ENCODE peak calls at places on chromosomes 4 and X, in eight cellular contexts. One of them, this sample, is unnamed.

GRCh38 chr4:161629694-161630441 is 533.9 kb downstream of the FSTL5 start:
- DNase-seq in astrocyte of the cerebellum: no peak
- DNase-seq in foreskin fibroblast: no peak
- DNase-seq in esophagus squamous epithelium: no peak
- DNase-seq in tibial nerve: no peak
- DNase-seq in SK-N-SH: no peak
- DNase-seq in ovary: no peak
- DNase-seq in breast epithelium: no peak
- DNase-seq in this sample: peak

GRCh38 chr4:55291227-55291629 is 54.8 kb upstream of the SRD5A3 start:
- DNase-seq in SK-N-SH: no peak
- DNase-seq in foreskin fibroblast: peak
- DNase-seq in ovary: no peak
- DNase-seq in astrocyte of the cerebellum: no peak
- DNase-seq in breast epithelium: no peak
- DNase-seq in esophagus squamous epithelium: no peak
- DNase-seq in tibial nerve: no peak
- DNase-seq in this sample: no peak

GRCh38 chr4:42871685-42872271 is 20.7 kb upstream of the GRXCR1 start:
- DNase-seq in SK-N-SH: no peak
- DNase-seq in ovary: no peak
- DNase-seq in foreskin fibroblast: no peak
- DNase-seq in tibial nerve: no peak
- DNase-seq in astrocyte of the cerebellum: no peak
- DNase-seq in esophagus squamous epithelium: no peak
- DNase-seq in breast epithelium: no peak
- DNase-seq in this sample: no peak

GRCh38 chr4:41318839-41319530 is 62.3 kb downstream of the UCHL1 start:
- DNase-seq in ovary: no peak
- DNase-seq in esophagus squamous epithelium: no peak
- DNase-seq in astrocyte of the cerebellum: no peak
- DNase-seq in foreskin fibroblast: no peak
- DNase-seq in SK-N-SH: no peak
- DNase-seq in tibial nerve: no peak
- DNase-seq in breast epithelium: peak
- DNase-seq in this sample: no peak

GRCh38 chrX:40877869-40878268 is 142.5 kb upstream of the MED14 start:
- DNase-seq in tibial nerve: no peak
- DNase-seq in ovary: no peak
- DNase-seq in breast epithelium: no peak
- DNase-seq in esophagus squamous epithelium: no peak
- DNase-seq in SK-N-SH: peak
- DNase-seq in foreskin fibroblast: no peak
- DNase-seq in astrocyte of the cerebellum: no peak
- DNase-seq in this sample: no peak

GRCh38 chrX:1649623-1650022 is 34.8 kb downstream of the ASMT start:
- DNase-seq in astrocyte of the cerebellum: no peak
- DNase-seq in breast epithelium: no peak
- DNase-seq in esophagus squamous epithelium: no peak
- DNase-seq in tibial nerve: no peak
- DNase-seq in SK-N-SH: no peak
- DNase-seq in ovary: no peak
- DNase-seq in foreskin fibroblast: no peak
- DNase-seq in this sample: no peak

GRCh38 chr4:104489731-104490095 is 5.0 kb downstream of the CXXC4 start:
- DNase-seq in ovary: no peak
- DNase-seq in astrocyte of the cerebellum: no peak
- DNase-seq in SK-N-SH: no peak
- DNase-seq in tibial nerve: no peak
- DNase-seq in foreskin fibroblast: no peak
- DNase-seq in esophagus squamous epithelium: no peak
- DNase-seq in breast epithelium: no peak
- DNase-seq in this sample: no peak

GRCh38 chrX:154399527-154400368 is 1.6 kb downstream of the RPL10 start:
- DNase-seq in ovary: no peak
- DNase-seq in esophagus squamous epithelium: no peak
- DNase-seq in astrocyte of the cerebellum: no peak
- DNase-seq in tibial nerve: no peak
- DNase-seq in foreskin fibroblast: no peak
- DNase-seq in breast epithelium: no peak
- DNase-seq in SK-N-SH: no peak
- DNase-seq in this sample: no peak

GRCh38 chr4:65007841-65008439 is 598.7 kb upstream of the TECRL start:
- DNase-seq in foreskin fibroblast: no peak
- DNase-seq in ovary: no peak
- DNase-seq in esophagus squamous epithelium: no peak
- DNase-seq in tibial nerve: no peak
- DNase-seq in SK-N-SH: peak
- DNase-seq in astrocyte of the cerebellum: peak
- DNase-seq in breast epithelium: no peak
- DNase-seq in this sample: peak

GRCh38 chrX:130321550-130321949 is 18.2 kb upstream of the SLC25A14 start:
- DNase-seq in foreskin fibroblast: no peak
- DNase-seq in astrocyte of the cerebellum: no peak
- DNase-seq in ovary: no peak
- DNase-seq in breast epithelium: no peak
- DNase-seq in SK-N-SH: no peak
- DNase-seq in esophagus squamous epithelium: no peak
- DNase-seq in tibial nerve: no peak
- DNase-seq in this sample: no peak

GRCh38 chrX:107935664-107936433 is 46.3 kb downstream of the TEX13B start:
- DNase-seq in esophagus squamous epithelium: no peak
- DNase-seq in ovary: no peak
- DNase-seq in SK-N-SH: no peak
- DNase-seq in astrocyte of the cerebellum: no peak
- DNase-seq in foreskin fibroblast: peak
- DNase-seq in breast epithelium: no peak
- DNase-seq in tibial nerve: no peak
- DNase-seq in this sample: peak

GRCh38 chr4:155392486-155393184 is 15.9 kb upstream of the MAP9 start:
- DNase-seq in SK-N-SH: no peak
- DNase-seq in breast epithelium: no peak
- DNase-seq in ovary: no peak
- DNase-seq in foreskin fibroblast: peak
- DNase-seq in esophagus squamous epithelium: no peak
- DNase-seq in astrocyte of the cerebellum: no peak
- DNase-seq in tibial nerve: no peak
- DNase-seq in this sample: no peak

GRCh38 chrX:39730671-39731389 is 366.9 kb downstream of the BCOR start:
- DNase-seq in astrocyte of the cerebellum: peak
- DNase-seq in tibial nerve: peak
- DNase-seq in SK-N-SH: peak
- DNase-seq in esophagus squamous epithelium: no peak
- DNase-seq in foreskin fibroblast: peak
- DNase-seq in breast epithelium: peak
- DNase-seq in ovary: peak
- DNase-seq in this sample: no peak

GRCh38 chr4:6269651-6270511 is at the start of gene WFS1:
- DNase-seq in breast epithelium: peak
- DNase-seq in esophagus squamous epithelium: peak
- DNase-seq in ovary: peak
- DNase-seq in astrocyte of the cerebellum: peak
- DNase-seq in tibial nerve: peak
- DNase-seq in foreskin fibroblast: peak
- DNase-seq in SK-N-SH: peak
- DNase-seq in this sample: peak

GRCh38 chr4:40003986-40004385 is 26.3 kb upstream of the PDS5A start:
- DNase-seq in esophagus squamous epithelium: no peak
- DNase-seq in breast epithelium: no peak
- DNase-seq in SK-N-SH: no peak
- DNase-seq in ovary: no peak
- DNase-seq in tibial nerve: no peak
- DNase-seq in astrocyte of the cerebellum: no peak
- DNase-seq in foreskin fibroblast: peak
- DNase-seq in this sample: no peak

DNA sequence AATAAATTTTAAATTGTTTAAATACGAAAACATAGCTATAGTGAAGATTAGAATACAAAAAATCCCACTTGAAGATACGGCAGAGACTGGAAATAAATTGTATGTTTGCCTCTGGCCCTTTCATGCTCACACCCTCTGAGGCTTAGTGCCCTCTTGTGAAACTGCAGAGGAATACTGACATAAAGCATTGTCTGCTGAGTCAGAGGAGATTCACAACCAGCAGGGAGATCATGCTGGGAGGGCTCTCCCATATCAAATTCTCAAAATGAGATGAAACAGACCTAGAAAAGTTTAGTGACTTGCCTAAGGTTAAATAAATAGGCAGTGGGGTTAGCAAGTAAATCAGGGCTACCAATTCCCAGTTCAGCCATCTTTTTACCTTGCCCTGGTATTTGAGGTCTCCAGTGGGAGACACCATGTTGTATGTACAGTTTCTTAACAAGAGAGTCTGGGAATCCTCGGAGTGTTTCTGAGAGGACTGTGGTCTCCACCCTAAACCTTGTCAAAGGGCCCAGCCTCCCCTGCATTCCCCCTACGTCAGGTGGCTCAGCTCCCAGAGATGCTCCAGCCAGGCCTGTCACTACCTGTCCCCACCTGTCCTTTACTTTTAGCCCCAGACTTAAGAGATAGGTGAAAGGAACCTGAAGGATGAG is 581.4 kb upstream of the DIPK2B start:
- DNase-seq in breast epithelium: no peak
- DNase-seq in astrocyte of the cerebellum: no peak
- DNase-seq in esophagus squamous epithelium: no peak
- DNase-seq in tibial nerve: no peak
- DNase-seq in foreskin fibroblast: peak
- DNase-seq in SK-N-SH: no peak
- DNase-seq in ovary: no peak
- DNase-seq in this sample: no peak
- TF ChIP-seq CTCF in breast epithelium: no peak
- TF ChIP-seq CTCF in astrocyte of the cerebellum: peak
- TF ChIP-seq CTCF in esophagus squamous epithelium: peak
- TF ChIP-seq CTCF in tibial nerve: no peak
- TF ChIP-seq CTCF in foreskin fibroblast: peak
- TF ChIP-seq CTCF in SK-N-SH: peak
- TF ChIP-seq CTCF in ovary: no peak
- TF ChIP-seq CTCF in this sample: peak

GRCh38 chrX:2703991-2704369 is 12.9 kb downstream of the CD99 start:
- DNase-seq in ovary: no peak
- DNase-seq in foreskin fibroblast: no peak
- DNase-seq in breast epithelium: no peak
- DNase-seq in astrocyte of the cerebellum: no peak
- DNase-seq in SK-N-SH: no peak
- DNase-seq in esophagus squamous epithelium: no peak
- DNase-seq in tibial nerve: no peak
- DNase-seq in this sample: no peak

GRCh38 chrX:2708016-2708415 is 16.9 kb downstream of the CD99 start:
- DNase-seq in foreskin fibroblast: no peak
- DNase-seq in SK-N-SH: no peak
- DNase-seq in breast epithelium: no peak
- DNase-seq in esophagus squamous epithelium: no peak
- DNase-seq in astrocyte of the cerebellum: no peak
- DNase-seq in ovary: no peak
- DNase-seq in tibial nerve: no peak
- DNase-seq in this sample: no peak

GRCh38 chrX:2705461-2705860 is 14.4 kb downstream of the CD99 start:
- DNase-seq in ovary: no peak
- DNase-seq in esophagus squamous epithelium: no peak
- DNase-seq in foreskin fibroblast: no peak
- DNase-seq in SK-N-SH: no peak
- DNase-seq in breast epithelium: no peak
- DNase-seq in tibial nerve: no peak
- DNase-seq in astrocyte of the cerebellum: no peak
- DNase-seq in this sample: no peak

GRCh38 chrX:2707334-2707760 is 16.3 kb downstream of the CD99 start:
- DNase-seq in astrocyte of the cerebellum: no peak
- DNase-seq in esophagus squamous epithelium: no peak
- DNase-seq in breast epithelium: peak
- DNase-seq in tibial nerve: peak
- DNase-seq in SK-N-SH: peak
- DNase-seq in ovary: no peak
- DNase-seq in foreskin fibroblast: peak
- DNase-seq in this sample: peak

DNA sequence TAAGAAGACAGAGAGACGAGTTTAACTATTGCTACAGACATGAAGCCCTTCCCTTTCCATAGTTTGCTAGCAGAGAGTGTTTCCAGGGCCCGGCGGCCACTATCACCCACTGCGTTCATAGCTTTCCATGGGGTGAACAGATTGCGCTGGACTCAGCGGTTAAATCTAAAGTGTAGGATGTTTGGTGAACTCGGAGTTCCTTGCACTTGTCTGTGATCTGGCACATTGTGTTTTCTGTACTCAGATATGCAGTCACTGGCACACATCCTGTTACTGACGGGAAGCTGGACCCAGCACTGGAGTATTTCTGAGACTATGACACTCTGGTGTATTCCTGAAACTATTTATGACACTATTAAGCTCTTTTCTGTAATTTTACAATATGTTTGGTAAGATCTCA is 13.9 kb downstream of the CD99 start:
- DNase-seq in esophagus squamous epithelium: no peak
- DNase-seq in foreskin fibroblast: peak
- DNase-seq in tibial nerve: no peak
- DNase-seq in astrocyte of the cerebellum: no peak
- DNase-seq in SK-N-SH: no peak
- DNase-seq in breast epithelium: no peak
- DNase-seq in ovary: peak
- DNase-seq in this sample: no peak
- H3K4me3 ChIP-seq in esophagus squamous epithelium: no peak
- H3K4me3 ChIP-seq in foreskin fibroblast: no peak
- H3K4me3 ChIP-seq in tibial nerve: no peak
- H3K4me3 ChIP-seq in astrocyte of the cerebellum: no peak
- H3K4me3 ChIP-seq in SK-N-SH: no peak
- H3K4me3 ChIP-seq in breast epithelium: no peak
- H3K4me3 ChIP-seq in ovary: no peak
- H3K4me3 ChIP-seq in this sample: no peak

DNA sequence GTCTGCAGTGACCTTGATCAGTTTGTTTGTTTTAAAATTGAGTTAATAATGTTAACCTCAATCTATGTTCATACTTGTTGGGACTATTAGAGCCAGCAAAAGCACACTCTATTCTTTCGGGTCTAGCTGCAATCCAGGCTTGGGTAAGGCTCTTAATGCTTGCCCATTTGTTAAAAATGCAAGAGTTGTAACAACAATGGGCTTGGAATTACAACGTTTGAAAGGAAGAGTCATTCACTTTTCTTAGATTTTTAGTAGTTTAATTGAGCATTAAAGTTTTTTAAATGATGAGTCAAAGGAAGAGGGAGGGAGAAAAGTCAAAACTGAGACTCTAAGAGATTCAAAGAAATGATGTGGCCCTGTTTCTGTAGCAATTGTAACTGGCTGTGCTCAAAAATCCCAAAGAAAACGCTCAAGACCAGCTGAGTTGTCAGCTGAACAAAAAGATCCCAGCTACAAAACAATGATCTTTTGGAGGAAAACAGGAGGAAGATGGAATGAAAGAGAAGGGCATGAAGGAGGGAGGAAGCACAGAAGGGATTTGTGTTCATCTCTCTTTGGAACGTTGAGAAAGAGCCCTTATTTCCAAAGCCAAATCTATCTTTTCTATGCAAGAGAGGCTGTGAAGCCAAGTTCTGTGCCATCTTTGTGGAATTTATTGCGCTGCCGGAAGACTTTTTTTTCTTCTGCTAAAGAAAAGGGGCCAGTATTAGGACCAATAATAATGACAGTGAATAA is 5.5 kb downstream of the SCD5 start:
- DNase-seq in SK-N-SH: no peak
- DNase-seq in foreskin fibroblast: no peak
- DNase-seq in astrocyte of the cerebellum: no peak
- DNase-seq in tibial nerve: no peak
- DNase-seq in breast epithelium: no peak
- DNase-seq in ovary: no peak
- DNase-seq in esophagus squamous epithelium: no peak
- DNase-seq in this sample: no peak
- TF ChIP-seq CTCF in SK-N-SH: no peak
- TF ChIP-seq CTCF in foreskin fibroblast: no peak
- TF ChIP-seq CTCF in astrocyte of the cerebellum: no peak
- TF ChIP-seq CTCF in tibial nerve: no peak
- TF ChIP-seq CTCF in breast epithelium: no peak
- TF ChIP-seq CTCF in ovary: no peak
- TF ChIP-seq CTCF in esophagus squamous epithelium: no peak
- TF ChIP-seq CTCF in this sample: no peak

GRCh38 chr4:2852481-2852881 is 8.8 kb downstream of the ADD1 start:
- DNase-seq in esophagus squamous epithelium: no peak
- DNase-seq in foreskin fibroblast: no peak
- DNase-seq in SK-N-SH: no peak
- DNase-seq in tibial nerve: no peak
- DNase-seq in astrocyte of the cerebellum: no peak
- DNase-seq in breast epithelium: no peak
- DNase-seq in ovary: no peak
- DNase-seq in this sample: no peak
- H3K4me3 ChIP-seq in esophagus squamous epithelium: no peak
- H3K4me3 ChIP-seq in foreskin fibroblast: no peak
- H3K4me3 ChIP-seq in SK-N-SH: no peak
- H3K4me3 ChIP-seq in tibial nerve: no peak
- H3K4me3 ChIP-seq in astrocyte of the cerebellum: no peak
- H3K4me3 ChIP-seq in breast epithelium: no peak
- H3K4me3 ChIP-seq in ovary: no peak
- H3K4me3 ChIP-seq in this sample: no peak